ENCODE peak calls at places on chromosomes 5 and 9, in ten cellular contexts. One of them, this sample, is unnamed.

GRCh38 chr9:18720691-18721090 is 246.7 kb downstream of the ADAMTSL1 start:
- DNase-seq in body of pancreas: no peak
- DNase-seq in NCI-H510A treated with DMSO at 0.1 percent for 48 hours: no peak
- DNase-seq in mesendoderm: no peak
- DNase-seq in MV-4-11: no peak
- DNase-seq in colonic mucosa: no peak
- DNase-seq in HFF-Myc: no peak
- DNase-seq in type B pancreatic cell: no peak
- DNase-seq in stimulated activated naive B cell treated with anti-CD40 and anti-IgM and Interleukin-4, amounts not matched to agents 10 μg/mL and 1 μg/mL and 100 μg/mL, for 72 hours: no peak
- DNase-seq in activated B cell treated with CpG ODN at 0.5 μM for 24 hours: no peak
- DNase-seq in this sample: no peak

GRCh38 chr9:28925184-28925583 is 1351.9 kb upstream of the C9orf72 start:
- DNase-seq in activated B cell treated with CpG ODN at 0.5 μM for 24 hours: no peak
- DNase-seq in mesendoderm: no peak
- DNase-seq in colonic mucosa: no peak
- DNase-seq in HFF-Myc: no peak
- DNase-seq in NCI-H510A treated with DMSO at 0.1 percent for 48 hours: no peak
- DNase-seq in body of pancreas: no peak
- DNase-seq in MV-4-11: no peak
- DNase-seq in type B pancreatic cell: no peak
- DNase-seq in stimulated activated naive B cell treated with anti-CD40 and anti-IgM and Interleukin-4, amounts not matched to agents 10 μg/mL and 1 μg/mL and 100 μg/mL, for 72 hours: no peak
- DNase-seq in this sample: no peak

GRCh38 chr5:91179018-91179417 is 204.1 kb downstream of the ARRDC3 start:
- DNase-seq in NCI-H510A treated with DMSO at 0.1 percent for 48 hours: no peak
- DNase-seq in stimulated activated naive B cell treated with anti-CD40 and anti-IgM and Interleukin-4, amounts not matched to agents 10 μg/mL and 1 μg/mL and 100 μg/mL, for 72 hours: no peak
- DNase-seq in MV-4-11: no peak
- DNase-seq in type B pancreatic cell: no peak
- DNase-seq in mesendoderm: no peak
- DNase-seq in activated B cell treated with CpG ODN at 0.5 μM for 24 hours: no peak
- DNase-seq in HFF-Myc: no peak
- DNase-seq in colonic mucosa: no peak
- DNase-seq in body of pancreas: no peak
- DNase-seq in this sample: no peak

GRCh38 chr9:93952119-93952783 is 2.9 kb downstream of the BARX1 start:
- DNase-seq in NCI-H510A treated with DMSO at 0.1 percent for 48 hours: no peak
- DNase-seq in colonic mucosa: no peak
- DNase-seq in MV-4-11: no peak
- DNase-seq in type B pancreatic cell: no peak
- DNase-seq in body of pancreas: no peak
- DNase-seq in mesendoderm: no peak
- DNase-seq in activated B cell treated with CpG ODN at 0.5 μM for 24 hours: no peak
- DNase-seq in stimulated activated naive B cell treated with anti-CD40 and anti-IgM and Interleukin-4, amounts not matched to agents 10 μg/mL and 1 μg/mL and 100 μg/mL, for 72 hours: no peak
- DNase-seq in HFF-Myc: no peak
- DNase-seq in this sample: no peak

GRCh38 chr5:98031496-98031895 is 742.0 kb upstream of the RGMB start:
- DNase-seq in body of pancreas: no peak
- DNase-seq in type B pancreatic cell: no peak
- DNase-seq in colonic mucosa: no peak
- DNase-seq in HFF-Myc: no peak
- DNase-seq in NCI-H510A treated with DMSO at 0.1 percent for 48 hours: no peak
- DNase-seq in mesendoderm: no peak
- DNase-seq in activated B cell treated with CpG ODN at 0.5 μM for 24 hours: no peak
- DNase-seq in stimulated activated naive B cell treated with anti-CD40 and anti-IgM and Interleukin-4, amounts not matched to agents 10 μg/mL and 1 μg/mL and 100 μg/mL, for 72 hours: peak
- DNase-seq in MV-4-11: peak
- DNase-seq in this sample: no peak

GRCh38 chr9:130423272-130423671 is 21.5 kb upstream of the ASS1 start:
- DNase-seq in NCI-H510A treated with DMSO at 0.1 percent for 48 hours: no peak
- DNase-seq in stimulated activated naive B cell treated with anti-CD40 and anti-IgM and Interleukin-4, amounts not matched to agents 10 μg/mL and 1 μg/mL and 100 μg/mL, for 72 hours: no peak
- DNase-seq in colonic mucosa: no peak
- DNase-seq in MV-4-11: no peak
- DNase-seq in type B pancreatic cell: no peak
- DNase-seq in HFF-Myc: no peak
- DNase-seq in mesendoderm: peak
- DNase-seq in activated B cell treated with CpG ODN at 0.5 μM for 24 hours: no peak
- DNase-seq in body of pancreas: no peak
- DNase-seq in this sample: no peak

GRCh38 chr9:136255896-136256890 is 10.6 kb upstream of the QSOX2 start:
- DNase-seq in mesendoderm: peak
- DNase-seq in activated B cell treated with CpG ODN at 0.5 μM for 24 hours: no peak
- DNase-seq in type B pancreatic cell: no peak
- DNase-seq in MV-4-11: no peak
- DNase-seq in colonic mucosa: no peak
- DNase-seq in HFF-Myc: no peak
- DNase-seq in stimulated activated naive B cell treated with anti-CD40 and anti-IgM and Interleukin-4, amounts not matched to agents 10 μg/mL and 1 μg/mL and 100 μg/mL, for 72 hours: no peak
- DNase-seq in NCI-H510A treated with DMSO at 0.1 percent for 48 hours: no peak
- DNase-seq in body of pancreas: no peak
- DNase-seq in this sample: no peak

GRCh38 chr9:100595391-100596199 is 17.7 kb downstream of the CAVIN4 start:
- DNase-seq in HFF-Myc: peak
- DNase-seq in MV-4-11: peak
- DNase-seq in body of pancreas: no peak
- DNase-seq in NCI-H510A treated with DMSO at 0.1 percent for 48 hours: peak
- DNase-seq in type B pancreatic cell: no peak
- DNase-seq in activated B cell treated with CpG ODN at 0.5 μM for 24 hours: no peak
- DNase-seq in mesendoderm: peak
- DNase-seq in stimulated activated naive B cell treated with anti-CD40 and anti-IgM and Interleukin-4, amounts not matched to agents 10 μg/mL and 1 μg/mL and 100 μg/mL, for 72 hours: no peak
- DNase-seq in colonic mucosa: peak
- DNase-seq in this sample: peak

GRCh38 chr9:92522983-92523970 is 12.5 kb downstream of the ECM2 start:
- DNase-seq in stimulated activated naive B cell treated with anti-CD40 and anti-IgM and Interleukin-4, amounts not matched to agents 10 μg/mL and 1 μg/mL and 100 μg/mL, for 72 hours: no peak
- DNase-seq in mesendoderm: no peak
- DNase-seq in HFF-Myc: no peak
- DNase-seq in colonic mucosa: no peak
- DNase-seq in MV-4-11: no peak
- DNase-seq in activated B cell treated with CpG ODN at 0.5 μM for 24 hours: no peak
- DNase-seq in type B pancreatic cell: no peak
- DNase-seq in NCI-H510A treated with DMSO at 0.1 percent for 48 hours: no peak
- DNase-seq in body of pancreas: no peak
- DNase-seq in this sample: no peak

GRCh38 chr5:31809037-31809910 is 170.3 kb downstream of the PDZD2 start:
- DNase-seq in type B pancreatic cell: peak
- DNase-seq in NCI-H510A treated with DMSO at 0.1 percent for 48 hours: no peak
- DNase-seq in colonic mucosa: peak
- DNase-seq in HFF-Myc: peak
- DNase-seq in stimulated activated naive B cell treated with anti-CD40 and anti-IgM and Interleukin-4, amounts not matched to agents 10 μg/mL and 1 μg/mL and 100 μg/mL, for 72 hours: no peak
- DNase-seq in body of pancreas: peak
- DNase-seq in activated B cell treated with CpG ODN at 0.5 μM for 24 hours: no peak
- DNase-seq in MV-4-11: peak
- DNase-seq in mesendoderm: peak
- DNase-seq in this sample: no peak

GRCh38 chr9:70613024-70613768 is 198.7 kb upstream of the KLF9 start:
- DNase-seq in colonic mucosa: no peak
- DNase-seq in stimulated activated naive B cell treated with anti-CD40 and anti-IgM and Interleukin-4, amounts not matched to agents 10 μg/mL and 1 μg/mL and 100 μg/mL, for 72 hours: no peak
- DNase-seq in NCI-H510A treated with DMSO at 0.1 percent for 48 hours: no peak
- DNase-seq in activated B cell treated with CpG ODN at 0.5 μM for 24 hours: no peak
- DNase-seq in HFF-Myc: no peak
- DNase-seq in MV-4-11: no peak
- DNase-seq in type B pancreatic cell: no peak
- DNase-seq in mesendoderm: no peak
- DNase-seq in body of pancreas: no peak
- DNase-seq in this sample: no peak

GRCh38 chr9:114026335-114026734 is 51.8 kb downstream of the AMBP start:
- DNase-seq in MV-4-11: no peak
- DNase-seq in activated B cell treated with CpG ODN at 0.5 μM for 24 hours: no peak
- DNase-seq in stimulated activated naive B cell treated with anti-CD40 and anti-IgM and Interleukin-4, amounts not matched to agents 10 μg/mL and 1 μg/mL and 100 μg/mL, for 72 hours: no peak
- DNase-seq in mesendoderm: no peak
- DNase-seq in colonic mucosa: peak
- DNase-seq in HFF-Myc: no peak
- DNase-seq in NCI-H510A treated with DMSO at 0.1 percent for 48 hours: no peak
- DNase-seq in type B pancreatic cell: no peak
- DNase-seq in body of pancreas: peak
- DNase-seq in this sample: no peak

GRCh38 chr5:151901611-151902010 is 23.0 kb downstream of the GLRA1 start:
- DNase-seq in mesendoderm: no peak
- DNase-seq in colonic mucosa: no peak
- DNase-seq in stimulated activated naive B cell treated with anti-CD40 and anti-IgM and Interleukin-4, amounts not matched to agents 10 μg/mL and 1 μg/mL and 100 μg/mL, for 72 hours: no peak
- DNase-seq in HFF-Myc: no peak
- DNase-seq in activated B cell treated with CpG ODN at 0.5 μM for 24 hours: no peak
- DNase-seq in body of pancreas: no peak
- DNase-seq in type B pancreatic cell: no peak
- DNase-seq in NCI-H510A treated with DMSO at 0.1 percent for 48 hours: no peak
- DNase-seq in MV-4-11: no peak
- DNase-seq in this sample: no peak

GRCh38 chr9:20728493-20729220 is 44.6 kb downstream of the FOCAD start:
- DNase-seq in colonic mucosa: peak
- DNase-seq in body of pancreas: no peak
- DNase-seq in MV-4-11: no peak
- DNase-seq in activated B cell treated with CpG ODN at 0.5 μM for 24 hours: no peak
- DNase-seq in mesendoderm: no peak
- DNase-seq in type B pancreatic cell: no peak
- DNase-seq in stimulated activated naive B cell treated with anti-CD40 and anti-IgM and Interleukin-4, amounts not matched to agents 10 μg/mL and 1 μg/mL and 100 μg/mL, for 72 hours: no peak
- DNase-seq in HFF-Myc: no peak
- DNase-seq in NCI-H510A treated with DMSO at 0.1 percent for 48 hours: no peak
- DNase-seq in this sample: peak

GRCh38 chr5:116632890-116633289 is 58.3 kb upstream of the SEMA6A start:
- DNase-seq in activated B cell treated with CpG ODN at 0.5 μM for 24 hours: no peak
- DNase-seq in body of pancreas: no peak
- DNase-seq in stimulated activated naive B cell treated with anti-CD40 and anti-IgM and Interleukin-4, amounts not matched to agents 10 μg/mL and 1 μg/mL and 100 μg/mL, for 72 hours: no peak
- DNase-seq in MV-4-11: no peak
- DNase-seq in type B pancreatic cell: no peak
- DNase-seq in NCI-H510A treated with DMSO at 0.1 percent for 48 hours: no peak
- DNase-seq in mesendoderm: no peak
- DNase-seq in colonic mucosa: no peak
- DNase-seq in HFF-Myc: no peak
- DNase-seq in this sample: no peak

GRCh38 chr5:158223054-158223453 is 364.1 kb upstream of the CLINT1 start:
- DNase-seq in body of pancreas: no peak
- DNase-seq in mesendoderm: no peak
- DNase-seq in stimulated activated naive B cell treated with anti-CD40 and anti-IgM and Interleukin-4, amounts not matched to agents 10 μg/mL and 1 μg/mL and 100 μg/mL, for 72 hours: no peak
- DNase-seq in type B pancreatic cell: no peak
- DNase-seq in HFF-Myc: no peak
- DNase-seq in activated B cell treated with CpG ODN at 0.5 μM for 24 hours: no peak
- DNase-seq in NCI-H510A treated with DMSO at 0.1 percent for 48 hours: no peak
- DNase-seq in MV-4-11: no peak
- DNase-seq in colonic mucosa: no peak
- DNase-seq in this sample: no peak

This sample was measured in glomerular endothelial cell.